ENCODE peak calls at places on chromosome 3, in seven cellular contexts. O, L, G, K, F, D and I are unnamed samples.

GRCh38 chr3:189276481-189277190 is 104.9 kb downstream of the TPRG1 start:
- DNase-seq in D (no peak), O (peak), L (no peak), F (no peak), K (peak), G (no peak), I (no peak)

GRCh38 chr3:82000773-82001172 is 239.3 kb upstream of the GBE1 start:
- DNase-seq in L (no peak), D (peak), O (no peak), F (no peak), K (no peak), G (no peak), I (no peak)

GRCh38 chr3:127477396-127477795 is 113.1 kb downstream of the TPRA1 start:
- DNase-seq in K (no peak), G (no peak), L (no peak), O (no peak), D (no peak), F (no peak), I (no peak)

GRCh38 chr3:128316456-128316855 is 150.2 kb downstream of the DNAJB8 start:
- DNase-seq in L (peak), O (no peak), K (no peak), F (peak), G (no peak), D (peak), I (no peak)

GRCh38 chr3:43765417-43766030 is 74.8 kb downstream of the ABHD5 start:
- DNase-seq in L (no peak), D (no peak), G (no peak), F (no peak), O (no peak), K (no peak), I (no peak)

GRCh38 chr3:11089931-11090330 is 64.4 kb upstream of the HRH1 start:
- DNase-seq in G (no peak), K (no peak), D (no peak), O (no peak), L (no peak), F (no peak), I (no peak)

GRCh38 chr3:193605876-193606275 is 12.9 kb downstream of the OPA1 start:
- DNase-seq in D (peak), L (no peak), F (peak), K (no peak), O (peak), G (no peak), I (peak)

GRCh38 chr3:57803647-57804081 is 47.6 kb downstream of the SLMAP start:
- DNase-seq in G (no peak), O (peak), L (no peak), F (no peak), D (no peak), K (no peak), I (no peak)

GRCh38 chr3:42023380-42023779 is 61.5 kb upstream of the ULK4 start:
- DNase-seq in O (no peak), K (no peak), D (no peak), F (no peak), L (no peak), G (no peak), I (no peak)

GRCh38 chr3:178900244-178900643 is 171.4 kb downstream of the ZMAT3 start:
- DNase-seq in O (no peak), K (no peak), G (no peak), L (no peak), F (no peak), D (no peak), I (no peak)

GRCh38 chr3:156497326-156497725 is 57.6 kb downstream of the SSR3 start:
- DNase-seq in D (no peak), O (no peak), G (no peak), L (no peak), F (no peak), K (no peak), I (no peak)

GRCh38 chr3:119597548-119598288 is at the start of gene PLA1A:
- DNase-seq in G (no peak), K (no peak), D (no peak), L (no peak), F (no peak), O (no peak), I (no peak)

GRCh38 chr3:22157848-22158247 is 406.8 kb upstream of the ZNF385D start:
- DNase-seq in F (no peak), G (no peak), K (no peak), O (no peak), L (no peak), D (no peak), I (no peak)

GRCh38 chr3:47420044-47420430 is 39.2 kb downstream of the PTPN23 start:
- DNase-seq in L (no peak), D (no peak), K (peak), O (no peak), G (no peak), F (no peak), I (no peak)

GRCh38 chr3:172317481-172317880 is 130.8 kb downstream of the GHSR start:
- DNase-seq in K (no peak), D (no peak), F (no peak), G (no peak), O (no peak), L (no peak), I (no peak)

GRCh38 chr3:129116482-129116946 is 5.1 kb downstream of the RAB43 start:
- DNase-seq in O (no peak), F (no peak), D (no peak), G (peak), L (no peak), K (no peak), I (no peak)

DNA sequence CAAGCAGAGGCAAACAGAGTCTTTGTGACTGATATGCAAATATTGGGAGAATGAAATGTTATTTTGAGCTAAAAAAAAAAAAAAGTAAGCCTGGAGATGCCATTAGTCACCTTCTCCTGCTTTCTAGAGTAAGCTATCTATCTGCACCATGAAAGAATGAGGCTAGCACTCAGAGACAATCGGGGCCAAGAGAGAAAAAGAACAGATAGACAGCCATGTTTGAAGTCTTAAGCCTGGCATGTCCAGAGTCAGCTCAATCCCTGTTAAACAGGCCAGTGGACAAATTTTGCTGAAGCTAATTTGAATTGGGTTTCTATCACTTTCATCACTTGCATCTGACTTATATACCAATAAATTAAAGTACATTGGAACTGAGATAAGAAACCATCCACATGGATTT is 204.4 kb downstream of the SLC9A9 start:
- DNase-seq in O (no peak), F (no peak), G (no peak), L (no peak), K (no peak), D (no peak), I (no peak)
- H3K27ac ChIP-seq in O (no peak), F (no peak), G (no peak), L (no peak), K (no peak), D (no peak), I (no peak)

GRCh38 chr3:106004137-106004600 is 135.4 kb upstream of the CBLB start:
- DNase-seq in D (no peak), K (no peak), F (no peak), O (no peak), G (no peak), L (no peak), I (no peak)
- H3K4me3 ChIP-seq in D (no peak), K (peak), F (no peak), O (peak), G (peak), L (no peak), I (no peak)

GRCh38 chr3:70882104-70882503 is 569.7 kb upstream of the MDFIC2 start:
- DNase-seq in D (no peak), G (no peak), K (no peak), L (no peak), F (no peak), O (no peak), I (no peak)

GRCh38 chr3:70890085-70890484 is 577.6 kb upstream of the MDFIC2 start:
- DNase-seq in D (no peak), G (no peak), L (no peak), K (no peak), F (no peak), O (no peak), I (no peak)

GRCh38 chr3:70889162-70890045 is 577.0 kb upstream of the MDFIC2 start:
- DNase-seq in O (no peak), F (no peak), L (no peak), G (no peak), K (no peak), D (no peak), I (no peak)

GRCh38 chr3:70880416-70880815 is 568.0 kb upstream of the MDFIC2 start:
- DNase-seq in O (no peak), G (no peak), F (no peak), L (no peak), D (no peak), K (no peak), I (no peak)

GRCh38 chr3:70885636-70886035 is 573.2 kb upstream of the MDFIC2 start:
- DNase-seq in D (no peak), G (no peak), K (no peak), O (no peak), F (no peak), L (no peak), I (no peak)
- H3K27ac ChIP-seq in D (no peak), G (no peak), K (no peak), O (no peak), F (no peak), L (no peak), I (no peak)

DNA sequence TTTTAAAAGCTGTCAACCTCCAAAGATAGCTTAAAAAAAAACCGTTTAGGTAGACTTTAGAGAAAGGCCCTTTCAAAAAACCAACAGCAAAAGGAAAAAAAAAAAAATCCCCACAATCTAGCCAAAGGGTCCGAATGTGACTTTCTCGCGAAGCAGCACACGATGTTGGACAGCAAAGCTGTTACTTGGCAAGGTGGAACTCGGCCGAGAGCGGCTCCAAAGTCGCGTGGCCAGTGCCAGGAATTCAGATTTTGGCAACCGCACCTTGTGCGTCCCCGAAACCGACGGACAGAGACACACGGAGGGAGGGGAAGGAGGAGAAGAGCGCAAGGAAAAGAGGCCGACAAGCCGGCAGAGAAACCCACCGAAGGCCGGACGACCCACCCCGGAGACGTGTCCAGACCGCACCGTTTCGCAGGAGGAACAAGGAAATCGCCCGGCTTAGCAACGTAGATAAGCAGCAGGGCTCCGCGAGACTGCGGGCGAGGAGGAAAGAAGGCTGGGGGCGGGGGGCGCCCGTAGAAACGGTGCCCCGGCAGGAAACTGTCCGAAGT is 517.3 kb downstream of the MECOM start:
- DNase-seq in D (peak), G (peak), L (no peak), F (no peak), K (peak), O (peak), I (no peak)
- H3K4me3 ChIP-seq in D (peak), G (peak), L (peak), F (peak), K (peak), O (peak), I (peak)

DNA sequence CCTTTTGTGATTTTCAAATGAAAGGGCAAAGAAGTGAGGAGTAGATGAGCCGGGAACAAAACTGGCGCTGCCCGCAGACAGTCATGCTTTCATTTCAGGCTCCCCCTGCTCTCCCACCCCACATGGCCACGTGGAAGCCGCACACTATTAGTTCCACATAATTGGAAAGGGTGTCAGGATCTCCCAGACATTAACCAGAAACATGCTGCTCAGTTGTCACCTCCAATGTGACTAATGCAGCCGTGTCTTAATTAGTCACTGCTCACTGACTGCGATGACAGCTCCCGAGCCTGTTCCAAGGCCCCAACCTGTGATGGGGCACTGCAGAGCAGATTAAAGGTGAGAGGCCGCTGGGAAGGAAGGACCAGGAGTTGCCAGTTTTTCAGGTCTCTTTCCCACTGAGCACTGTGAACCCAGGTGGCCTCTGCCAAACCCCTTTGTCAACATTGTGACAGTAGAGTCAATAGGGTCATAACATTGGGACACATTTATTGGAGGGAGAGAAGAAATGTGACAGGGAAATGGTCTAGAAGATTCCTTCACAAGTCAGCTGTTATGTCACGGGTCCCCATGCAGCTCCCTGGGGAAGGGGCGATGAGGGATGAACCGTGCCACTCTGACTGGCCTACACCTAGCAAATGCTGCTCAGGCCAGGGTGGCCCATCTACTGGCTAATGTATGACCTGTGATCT is 38.6 kb upstream of the SFMBT1 start:
- DNase-seq in F (no peak), L (no peak), D (no peak), O (peak), K (peak), G (no peak), I (no peak)
- H3K27ac ChIP-seq in F (no peak), L (peak), D (peak), O (peak), K (no peak), G (no peak), I (no peak)

DNA sequence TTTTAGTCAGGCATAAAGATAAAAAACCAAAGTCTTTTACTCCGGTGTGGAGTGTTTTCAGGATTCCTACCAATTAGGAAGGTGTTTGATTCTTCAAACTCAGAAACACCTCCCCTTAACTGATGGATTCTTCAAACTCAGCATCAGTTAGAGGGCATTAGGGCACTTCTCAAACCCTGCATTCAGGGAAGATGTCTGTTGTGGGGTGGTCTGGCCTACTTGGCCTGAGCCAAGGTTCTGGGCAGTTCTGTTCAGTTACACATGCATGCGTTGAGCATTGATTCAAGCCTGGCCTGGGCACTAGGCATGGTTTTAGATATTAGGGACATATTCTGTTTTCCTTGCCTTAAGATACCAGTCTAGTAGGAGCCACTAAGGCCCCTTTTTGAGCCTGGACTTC is 1.0 kb downstream of the HGD start:
- DNase-seq in F (no peak), O (no peak), D (no peak), G (no peak), K (no peak), L (no peak), I (no peak)
- H3K4me3 ChIP-seq in F (peak), O (no peak), D (peak), G (no peak), K (no peak), L (no peak), I (no peak)